ENCODE peak calls at places on chromosomes 1 and 21, in six cellular contexts. H, R, K, X, U and B are unnamed samples.

GRCh38 chr1:154220970-154221814 is 437 bp downstream of the UBAP2L start:
- DNase-seq in H (peak; percentile 90), R (no peak), K (peak; percentile 56), X (peak; percentile 30), U (peak; percentile 85), B (peak; percentile 35)

GRCh38 chr1:167714098-167714850 is 7.5 kb upstream of the MPZL1 start:
- DNase-seq in H (peak; percentile 94), R (peak; percentile 63), K (peak; percentile 96), X (no peak), U (peak; percentile 95), B (peak; percentile 91)

GRCh38 chr1:173430707-173431662 is 46.1 kb upstream of the PRDX6 start:
- DNase-seq in H (peak; percentile 82), R (peak; percentile 76), K (peak; percentile 81), X (peak; percentile 88), U (peak; percentile 88), B (peak; percentile 88)

GRCh38 chr1:156648951-156649350 is 7.0 kb downstream of the BCAN start:
- DNase-seq in H (no peak), R (no peak), K (no peak), X (no peak), U (no peak), B (no peak)

GRCh38 chr1:151401125-151401788 is 1.9 kb downstream of the PSMB4 start:
- DNase-seq in H (no peak), R (no peak), K (no peak), X (peak; percentile 11), U (no peak), B (no peak)

GRCh38 chr1:230077436-230078221 is 10.6 kb downstream of the GALNT2 start:
- DNase-seq in H (no peak), R (no peak), K (no peak), X (peak; percentile 61), U (no peak), B (no peak)

GRCh38 chr1:21552715-21553114 is 43.5 kb downstream of the ALPL start:
- DNase-seq in H (no peak), R (peak; percentile 71), K (no peak), X (peak; percentile 93), U (no peak), B (no peak)

GRCh38 chr1:62849031-62849430 is 65.1 kb downstream of the ATG4C start:
- DNase-seq in H (no peak), R (no peak), K (no peak), X (no peak), U (no peak), B (no peak)

GRCh38 chr1:101262601-101263348 is 26.0 kb downstream of the S1PR1 start:
- DNase-seq in H (no peak), R (no peak), K (no peak), X (no peak), U (no peak), B (no peak)

GRCh38 chr1:26353976-26354820 is at the start of gene CRYBG2:
- DNase-seq in H (peak; percentile 66), R (no peak), K (peak; percentile 72), X (no peak), U (peak; percentile 79), B (no peak)

GRCh38 chr1:113046569-113046968 is 26.4 kb upstream of the LRIG2 start:
- DNase-seq in H (no peak), R (no peak), K (no peak), X (no peak), U (no peak), B (no peak)

GRCh38 chr1:82775402-82776000 is 974.8 kb downstream of the ADGRL2 start:
- DNase-seq in H (no peak), R (no peak), K (no peak), X (no peak), U (peak; percentile 70), B (peak; percentile 59)

GRCh38 chr1:151145158-151146071 is 1.0 kb downstream of the SEMA6C start:
- DNase-seq in H (peak; percentile 75), R (no peak), K (no peak), X (no peak), U (peak; percentile 67), B (peak; percentile 42)

GRCh38 chr21:23471877-23472276 is 2135.4 kb downstream of the MRPL39 start:
- DNase-seq in H (no peak), R (no peak), K (no peak), X (no peak), U (no peak), B (no peak)

GRCh38 chr21:27450216-27450615 is 483.3 kb upstream of the ADAMTS5 start:
- DNase-seq in H (no peak), R (no peak), K (no peak), X (no peak), U (no peak), B (no peak)

GRCh38 chr1:226627050-226627755 is 78.6 kb downstream of the STUM start:
- DNase-seq in H (no peak), R (no peak), K (no peak), X (no peak), U (peak; percentile 8), B (no peak)

GRCh38 chr1:226121587-226122400 is 59.3 kb downstream of the H3-3A start:
- DNase-seq in H (peak; percentile 83), R (no peak), K (no peak), X (peak; percentile 26), U (peak; percentile 88), B (peak; percentile 79)

GRCh38 chr1:18289597-18289996 is 182.0 kb downstream of the IGSF21 start:
- DNase-seq in H (no peak), R (no peak), K (no peak), X (no peak), U (no peak), B (no peak)
- TF ChIP-seq CTCF in H (no peak), R (no peak), K (no peak), X (no peak), U (no peak), B (no peak)

GRCh38 chr1:233188061-233188460 is 107.5 kb downstream of the PCNX2 start:
- DNase-seq in H (no peak), R (no peak), K (no peak), X (no peak), U (no peak), B (no peak)
- TF ChIP-seq CTCF in H (no peak), R (no peak), K (no peak), X (no peak), U (no peak), B (no peak)

DNA sequence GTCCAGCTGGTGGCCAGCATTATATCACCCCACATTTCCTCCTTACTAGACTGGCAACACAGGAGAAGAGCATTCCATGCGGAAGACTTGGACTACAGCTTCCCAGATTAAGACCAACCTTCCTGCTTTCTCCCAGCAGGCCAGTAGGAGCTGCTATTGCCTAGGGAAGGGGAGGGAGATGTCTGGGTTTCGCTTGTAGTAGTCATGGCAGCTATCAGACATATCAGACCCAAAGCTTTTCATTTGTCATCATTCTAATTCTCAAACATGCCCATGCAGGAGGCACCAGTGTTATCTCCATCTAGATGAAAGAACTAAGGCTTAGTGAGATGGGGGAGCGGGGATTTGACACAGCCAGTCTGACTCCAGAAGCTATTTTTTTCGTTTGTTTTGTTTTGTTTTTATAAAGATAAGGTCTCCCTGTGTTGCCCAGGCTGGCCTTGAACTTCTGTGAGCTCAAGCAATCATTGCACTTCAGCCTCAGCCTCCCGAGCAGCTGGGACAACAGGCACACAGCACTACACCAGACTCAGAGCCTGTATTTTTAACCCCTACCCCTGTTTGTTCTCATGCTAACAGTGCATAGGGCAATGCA is 4.5 kb downstream of the PLA2G2A start:
- DNase-seq in H (no peak), R (peak; percentile 42), K (no peak), X (peak; percentile 72), U (no peak), B (peak; percentile 65)
- TF ChIP-seq CTCF in H (peak; percentile 56), R (peak; percentile 99), K (no peak), X (peak; percentile 84), U (peak; percentile 80), B (peak; percentile 36)

GRCh38 chr1:187413770-187414169 is 585.0 kb downstream of the PLA2G4A start:
- DNase-seq in H (no peak), R (no peak), K (no peak), X (peak; percentile 34), U (no peak), B (no peak)
- TF ChIP-seq CTCF in H (no peak), R (peak; percentile 35), K (no peak), X (peak; percentile 40), U (no peak), B (peak; percentile 13)

DNA sequence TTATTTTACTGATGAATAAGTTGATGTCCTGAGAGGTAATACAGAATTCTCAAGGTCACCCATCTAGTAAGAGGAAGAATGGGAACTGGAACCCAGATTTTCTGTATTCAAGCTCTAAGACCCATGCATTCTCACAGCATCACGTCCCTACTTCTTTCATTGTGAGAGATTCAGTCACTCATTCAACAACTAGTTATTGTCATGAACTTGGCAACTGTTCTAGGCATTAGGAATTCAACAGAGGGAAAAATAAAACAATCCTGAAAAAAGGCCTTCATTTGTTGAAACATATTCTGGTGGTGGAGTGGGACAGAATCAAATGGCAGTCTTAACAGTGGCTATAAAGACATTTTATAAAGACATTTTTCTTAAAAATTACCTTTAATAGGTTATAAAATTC is 136.4 kb upstream of the DPYD start:
- DNase-seq in H (no peak), R (no peak), K (no peak), X (no peak), U (no peak), B (no peak)
- TF ChIP-seq CTCF in H (no peak), R (no peak), K (no peak), X (no peak), U (no peak), B (no peak)

GRCh38 chr1:206935491-206936067 is 10.7 kb downstream of the PIGR start:
- DNase-seq in H (peak; percentile 86), R (peak; percentile 2), K (no peak), X (peak; percentile 7), U (peak; percentile 84), B (peak; percentile 88)
- TF ChIP-seq CTCF in H (peak; percentile 83), R (peak; percentile 58), K (peak; percentile 12), X (peak; percentile 61), U (peak; percentile 46), B (peak; percentile 82)

GRCh38 chr1:176954242-176954641 is 210.3 kb downstream of the ASTN1 start:
- DNase-seq in H (no peak), R (no peak), K (no peak), X (no peak), U (no peak), B (no peak)
- TF ChIP-seq CTCF in H (no peak), R (no peak), K (no peak), X (no peak), U (no peak), B (peak; percentile 44)

DNA sequence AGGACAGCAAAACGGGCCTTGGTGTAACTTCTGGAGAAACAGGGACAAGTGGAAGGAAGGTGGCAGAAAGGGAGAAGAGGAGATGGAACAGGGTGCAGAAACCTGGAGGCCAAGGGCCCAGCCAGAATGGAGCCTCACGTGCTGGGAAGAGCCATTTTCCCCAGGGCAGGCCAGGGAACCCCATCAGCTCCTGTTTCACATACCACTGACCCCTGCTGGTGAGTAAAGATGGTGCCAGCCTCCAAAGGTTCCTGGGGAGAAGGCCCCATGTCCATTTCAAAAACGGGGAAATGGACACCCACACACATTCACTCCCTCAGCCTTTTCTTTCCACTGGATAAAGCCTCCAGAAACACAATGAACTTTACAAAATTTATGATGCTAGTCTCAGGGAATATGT is 57.6 kb upstream of the JUN start:
- DNase-seq in H (no peak), R (no peak), K (no peak), X (no peak), U (no peak), B (no peak)
- TF ChIP-seq CTCF in H (no peak), R (peak; percentile 37), K (no peak), X (peak; percentile 16), U (peak; percentile 56), B (peak; percentile 59)

GRCh38 chr21:46325073-46325912 is 1.3 kb downstream of the PCNT start:
- DNase-seq in H (peak; percentile 82), R (no peak), K (no peak), X (peak; percentile 47), U (peak; percentile 75), B (peak; percentile 61)
- TF ChIP-seq CTCF in H (no peak), R (peak; percentile 44), K (peak; percentile 16), X (peak; percentile 26), U (no peak), B (no peak)